ENCODE peak calls at places on chromosomes 1 and 21, in five cellular contexts. R, G, I, K and J are unnamed samples. For H3K36me3, the result is how much of the 10 kb centered on the place peaks cover.

GRCh38 chr1:16967095-16967567 is 13.3 kb downstream of the MFAP2 start:
- DNase-seq in I (no peak), R (no peak), G (no peak), K (peak), J (no peak)

GRCh38 chr1:160163612-160164011 is 12.2 kb downstream of the ATP1A4 start:
- DNase-seq in I (no peak), R (no peak), K (no peak), G (no peak), J (no peak)

GRCh38 chr1:244349581-244350001 is 102.1 kb downstream of the ADSS2 start:
- DNase-seq in G (no peak), K (no peak), R (no peak), I (no peak), J (no peak)

GRCh38 chr1:31848381-31848897 is 32.6 kb upstream of the SPOCD1 start:
- DNase-seq in K (no peak), R (no peak), G (peak), I (no peak), J (peak)

GRCh38 chr1:5765997-5766913 is 226.0 kb downstream of the NPHP4 start:
- DNase-seq in G (no peak), R (no peak), I (peak), K (no peak), J (no peak)

GRCh38 chr1:14733053-14733778 is 134.7 kb downstream of the KAZN start:
- DNase-seq in I (no peak), R (peak), G (no peak), K (no peak), J (no peak)

GRCh38 chr1:23791434-23792047 is 596 bp downstream of the LYPLA2 start:
- DNase-seq in G (no peak), K (no peak), I (peak), R (no peak), J (no peak)

GRCh38 chr1:235503333-235504121 is 725 bp downstream of the B3GALNT2 start:
- DNase-seq in K (peak), I (peak), R (peak), G (peak), J (no peak)

GRCh38 chr1:220717800-220718640 is 27.9 kb downstream of the C1orf115 start:
- DNase-seq in K (no peak), R (no peak), G (no peak), I (no peak), J (no peak)

GRCh38 chr21:36976882-36977651 is 10.6 kb upstream of the HLCS start:
- DNase-seq in I (no peak), R (no peak), G (peak), K (peak), J (no peak)

GRCh38 chr1:104706631-104707147 is 957.0 kb downstream of the AMY1C start:
- DNase-seq in I (no peak), G (no peak), R (no peak), K (no peak), J (no peak)

GRCh38 chr21:26684866-26685265 is 111.8 kb upstream of the CYYR1 start:
- DNase-seq in R (no peak), K (no peak), G (no peak), I (no peak), J (no peak)

GRCh38 chr1:161994153-161994814 is 29.4 kb downstream of the OLFML2B start:
- DNase-seq in I (no peak), K (no peak), G (no peak), R (no peak), J (no peak)

GRCh38 chr1:201355471-201355870 is 22.0 kb downstream of the TNNT2 start:
- DNase-seq in K (no peak), G (no peak), R (no peak), I (peak), J (no peak)

GRCh38 chr1:215526147-215526845 is 40.8 kb upstream of the KCTD3 start:
- DNase-seq in K (no peak), G (peak), R (no peak), I (no peak), J (no peak)

GRCh38 chr1:91011726-91012125 is 10.1 kb downstream of the ZNF644 start:
- DNase-seq in I (no peak), K (peak), G (no peak), R (no peak), J (no peak)

GRCh38 chr1:28160677-28161328 is 15.7 kb downstream of the PTAFR start:
- DNase-seq in G (no peak), R (no peak), K (peak), I (no peak), J (no peak)

GRCh38 chr1:158992787-158993312 is 16.9 kb upstream of the IFI16 start:
- DNase-seq in I (no peak), K (no peak), G (no peak), R (no peak), J (no peak)

GRCh38 chr1:160400284-160400645 is at the start of gene VANGL2:
- DNase-seq in G (no peak), R (peak), I (peak), K (peak), J (no peak)

GRCh38 chr1:64745181-64745985 is 508 bp downstream of the RAVER2 start:
- DNase-seq in K (peak), G (peak), R (no peak), I (peak), J (peak)

GRCh38 chr21:45887788-45888187 is 93.8 kb upstream of the COL6A1 start:
- DNase-seq in K (no peak), I (no peak), R (no peak), G (no peak), J (no peak)

GRCh38 chr1:169105434-169106094 is 926 bp upstream of the ATP1B1 start:
- DNase-seq in R (peak), K (no peak), G (peak), I (peak), J (no peak)

GRCh38 chr1:62210960-62211359 is 16.3 kb downstream of the L1TD1 start:
- DNase-seq in R (no peak), I (no peak), G (no peak), K (no peak), J (no peak)

GRCh38 chr1:198848206-198848605 is 209.4 kb downstream of the PTPRC start:
- DNase-seq in I (no peak), R (no peak), K (no peak), G (no peak), J (no peak)

GRCh38 chr21:21439761-21440160 is 441.6 kb downstream of the NCAM2 start:
- DNase-seq in K (no peak), G (no peak), I (no peak), R (no peak), J (no peak)

GRCh38 chr1:209642817-209643216 is 9.4 kb downstream of the LAMB3 start:
- DNase-seq in I (no peak), G (no peak), R (no peak), K (no peak), J (no peak)

GRCh38 chr1:90973897-90974798 is 47.7 kb downstream of the ZNF644 start:
- DNase-seq in K (no peak), I (no peak), R (no peak), G (no peak), J (no peak)

GRCh38 chr1:163290025-163290610 is 31.6 kb upstream of the NUF2 start:
- DNase-seq in G (no peak), K (no peak), R (no peak), I (no peak), J (no peak)

GRCh38 chr1:211543003-211543402 is 36.0 kb downstream of the SLC30A1 start:
- DNase-seq in R (peak), I (no peak), K (no peak), G (no peak), J (no peak)

GRCh38 chr1:74505133-74505532 is 7.3 kb downstream of the LRRC53 start:
- DNase-seq in R (no peak), I (no peak), K (no peak), G (no peak), J (no peak)

GRCh38 chr1:41762251-41762650 is 156.5 kb downstream of the HIVEP3 start:
- DNase-seq in K (no peak), R (no peak), G (no peak), I (no peak), J (no peak)

GRCh38 chr1:208207388-208208131 is 36.6 kb downstream of the PLXNA2 start:
- DNase-seq in G (no peak), K (peak), R (peak), I (no peak), J (no peak)

GRCh38 chr1:219209578-219209977 is 35.9 kb downstream of the LYPLAL1 start:
- DNase-seq in K (peak), I (no peak), G (no peak), R (no peak), J (no peak)

GRCh38 chr1:31122101-31122735 is 56.7 kb upstream of the PUM1 start:
- DNase-seq in R (no peak), G (no peak), K (no peak), I (no peak), J (no peak)

GRCh38 chr1:222420621-222421020 is 127.3 kb downstream of the HHIPL2 start:
- DNase-seq in G (no peak), I (no peak), R (no peak), K (no peak), J (peak)

GRCh38 chr1:165827199-165828102 is at the start of gene UCK2:
- DNase-seq in R (peak), K (peak), G (peak), I (peak), J (peak)

GRCh38 chr1:19368050-19368449 is 55.9 kb downstream of the SLC66A1 start:
- DNase-seq in R (no peak), I (no peak), K (no peak), G (no peak), J (no peak)
- H3K36me3 ChIP-seq in R (under half), I (under half), K (under half), G (under half), J (under half)

GRCh38 chr21:40051801-40052200 is 184.6 kb downstream of the PCP4 start:
- DNase-seq in I (no peak), R (no peak), G (no peak), K (no peak), J (no peak)

GRCh38 chr21:40053007-40053406 is 185.8 kb downstream of the PCP4 start:
- DNase-seq in R (peak), G (no peak), I (no peak), K (no peak), J (no peak)

GRCh38 chr21:40052276-40052675 is 185.0 kb downstream of the PCP4 start:
- DNase-seq in K (no peak), R (no peak), I (no peak), G (no peak), J (no peak)

GRCh38 chr21:40056031-40056430 is 188.8 kb downstream of the PCP4 start:
- DNase-seq in R (no peak), G (no peak), I (no peak), K (no peak), J (no peak)

GRCh38 chr21:40054403-40054802 is 187.2 kb downstream of the PCP4 start:
- DNase-seq in I (no peak), R (peak), G (no peak), K (no peak), J (no peak)
- H3K36me3 ChIP-seq in I (under half), R (under half), G (under half), K (under half), J (under half)

GRCh38 chr21:32322676-32323075 is 24.0 kb downstream of the MRAP start:
- DNase-seq in K (no peak), I (no peak), R (no peak), G (no peak), J (no peak)

GRCh38 chr21:32320059-32320458 is 21.4 kb downstream of the MRAP start:
- DNase-seq in R (no peak), I (no peak), G (no peak), K (no peak), J (no peak)

GRCh38 chr21:32322103-32322502 is 23.4 kb downstream of the MRAP start:
- DNase-seq in R (no peak), K (no peak), I (no peak), G (no peak), J (no peak)

GRCh38 chr21:32320726-32321125 is 22.1 kb downstream of the MRAP start:
- DNase-seq in G (no peak), I (no peak), R (no peak), K (no peak), J (no peak)

GRCh38 chr21:32321480-32321879 is 22.8 kb downstream of the MRAP start:
- DNase-seq in K (no peak), I (no peak), G (no peak), R (no peak), J (no peak)
- H3K36me3 ChIP-seq in K (half or more), I (under half), G (half or more), R (under half), J (half or more)

DNA sequence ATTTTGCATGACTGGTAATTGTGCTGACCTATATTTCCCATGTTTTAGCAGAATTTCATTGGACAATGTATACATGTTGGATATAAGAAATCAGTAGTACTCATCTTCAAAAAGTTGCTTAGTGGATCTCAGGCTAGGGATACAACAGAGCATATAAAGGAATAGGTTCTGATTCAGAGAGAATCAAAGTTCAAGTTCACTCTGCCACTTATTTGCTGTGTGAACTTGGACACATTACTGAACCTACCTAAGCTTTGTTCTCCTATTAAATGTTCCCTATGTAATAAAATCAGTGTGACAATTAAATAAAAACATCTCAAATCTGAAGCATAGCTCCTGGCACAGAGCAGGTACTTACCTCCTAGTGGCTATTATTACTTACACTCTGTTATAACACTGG is 9.3 kb downstream of the CD58 start:
- DNase-seq in R (no peak), I (no peak), K (no peak), G (no peak), J (no peak)
- H3K36me3 ChIP-seq in R (under half), I (under half), K (under half), G (under half), J (under half)

DNA sequence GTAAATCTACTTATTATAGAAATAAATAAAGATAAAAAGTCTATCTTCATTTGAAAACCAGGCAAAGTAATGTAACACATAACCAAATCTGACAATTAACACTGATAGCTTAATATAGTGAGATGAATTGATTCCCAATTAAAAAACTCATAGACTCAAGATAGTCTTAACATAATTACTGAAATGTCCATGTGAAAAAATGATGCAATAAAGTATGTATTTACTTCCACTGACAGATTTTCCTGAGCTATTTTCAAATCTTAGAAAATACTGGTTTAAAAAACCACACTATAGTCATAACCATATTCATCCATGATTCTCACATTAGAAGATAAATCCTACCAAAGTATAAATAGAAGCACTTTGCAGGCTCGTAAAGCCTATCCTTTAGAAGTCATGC is 9.6 kb upstream of the DONSON start:
- DNase-seq in G (no peak), K (no peak), I (no peak), R (no peak), J (no peak)
- H3K36me3 ChIP-seq in G (under half), K (under half), I (under half), R (under half), J (under half)

GRCh38 chr1:26941311-26941710 is 19.0 kb downstream of the KDF1 start:
- DNase-seq in R (no peak), G (no peak), I (no peak), K (no peak), J (no peak)
- H3K36me3 ChIP-seq in R (under half), G (under half), I (under half), K (half or more), J (under half)

GRCh38 chr1:12581179-12581578 is 36.8 kb downstream of the DHRS3 start:
- DNase-seq in R (no peak), I (no peak), K (no peak), G (no peak), J (no peak)
- H3K36me3 ChIP-seq in R (under half), I (under half), K (half or more), G (under half), J (under half)

GRCh38 chr1:224137518-224137917 is 23.6 kb downstream of the FBXO28 start:
- DNase-seq in K (no peak), I (no peak), G (no peak), R (no peak), J (no peak)

GRCh38 chr1:224138198-224138597 is 24.3 kb downstream of the FBXO28 start:
- DNase-seq in R (no peak), G (no peak), I (no peak), K (no peak), J (no peak)

GRCh38 chr1:224141693-224142092 is 27.8 kb downstream of the FBXO28 start:
- DNase-seq in I (no peak), K (no peak), R (no peak), G (no peak), J (no peak)
- H3K36me3 ChIP-seq in I (under half), K (under half), R (under half), G (under half), J (under half)

DNA sequence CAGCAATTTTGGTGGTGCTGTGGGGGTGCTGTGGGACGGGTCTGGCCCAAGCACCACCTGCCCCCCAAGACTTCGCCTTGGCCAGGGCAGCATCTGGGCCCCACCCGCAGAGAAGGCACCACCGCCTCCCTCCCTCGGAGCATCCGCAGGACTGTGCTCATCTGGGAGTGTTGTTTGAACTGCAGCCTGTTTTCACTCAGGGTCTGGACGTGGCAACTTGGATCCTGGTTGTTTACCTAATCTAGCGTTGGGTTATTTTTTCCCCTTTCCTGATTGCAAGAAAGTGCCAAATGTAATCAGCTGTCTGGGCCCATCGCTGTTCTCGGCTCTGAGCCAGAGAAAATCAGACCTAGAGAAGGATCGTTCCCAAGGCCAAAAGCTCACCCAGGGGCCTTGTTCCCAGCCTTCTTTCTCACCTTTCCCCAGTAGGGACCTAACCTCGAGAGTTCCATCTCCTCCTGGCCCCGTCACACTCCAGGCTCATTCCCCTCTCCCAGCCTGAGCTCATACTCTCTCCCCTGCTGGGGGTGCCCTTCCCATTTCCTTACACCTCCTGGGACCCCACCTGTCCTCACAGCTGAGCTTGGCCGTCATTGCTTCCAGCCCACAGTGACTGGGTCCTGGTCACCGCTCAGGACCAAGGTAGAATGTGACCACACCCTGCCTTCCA is 72.0 kb upstream of the FAM20B start:
- DNase-seq in G (no peak), K (no peak), I (no peak), R (no peak), J (no peak)
- H3K36me3 ChIP-seq in G (under half), K (under half), I (under half), R (under half), J (under half)

DNA sequence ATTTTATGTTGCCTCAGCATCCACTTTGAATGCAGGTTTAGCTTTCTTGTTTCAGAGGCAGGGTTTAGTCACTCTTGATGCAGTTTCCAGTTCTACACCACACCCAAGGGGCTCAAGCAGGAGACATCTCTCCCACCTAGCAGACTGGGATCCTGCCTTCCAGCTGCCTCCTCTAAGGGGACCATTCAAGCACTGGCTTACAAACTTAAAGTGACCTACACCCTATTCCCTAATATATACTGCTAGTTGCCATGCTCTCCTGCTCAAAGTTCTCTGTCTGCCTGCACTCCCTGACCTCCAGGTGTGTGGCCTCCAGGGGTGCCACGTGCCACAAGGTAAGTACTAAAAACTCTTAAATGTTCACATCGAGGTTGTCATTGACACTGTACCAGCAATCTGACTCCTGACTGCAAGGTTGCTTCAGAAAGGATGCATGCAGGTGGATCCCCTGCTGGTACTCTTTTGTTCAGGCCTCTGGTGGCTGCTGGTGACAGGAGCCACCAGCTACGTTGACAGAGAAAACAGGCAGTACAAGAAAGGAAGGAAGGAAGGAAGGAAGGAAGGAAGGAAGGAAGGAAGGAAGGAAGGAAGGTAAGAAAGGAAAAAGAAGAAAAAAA is 185.9 kb downstream of the COQ8A start:
- DNase-seq in G (no peak), R (no peak), K (no peak), I (no peak), J (no peak)
- H3K36me3 ChIP-seq in G (under half), R (under half), K (under half), I (under half), J (under half)